ENCODE peak calls at places on chromosomes 7 and 10, in eight cellular contexts. Q, S, P, C, B, G, V and M are unnamed samples.

GRCh38 chr7:35355911-35356310 is 102.0 kb upstream of the TBX20 start:
- DNase-seq in V (no peak), P (no peak), S (no peak), B (no peak), C (no peak), G (no peak), Q (no peak), M (no peak)

GRCh38 chr10:30671011-30671616 is 41.6 kb upstream of the LYZL2 start:
- DNase-seq in Q (peak; percentile 69), B (peak; percentile 88), C (peak; percentile 75), P (peak; percentile 59), G (peak; percentile 32), S (no peak), V (no peak), M (peak; percentile 72)

GRCh38 chr7:88344956-88345832 is 38.5 kb upstream of the STEAP4 start:
- DNase-seq in P (no peak), V (peak; percentile 41), C (peak; percentile 0), B (peak; percentile 30), Q (peak; percentile 35), S (peak; percentile 35), G (peak; percentile 45), M (peak; percentile 39)

GRCh38 chr7:3805151-3805550 is 504.1 kb downstream of the SDK1 start:
- DNase-seq in C (no peak), S (no peak), G (no peak), V (no peak), B (peak; percentile 71), P (no peak), Q (no peak), M (peak; percentile 10)

GRCh38 chr7:101927389-101928306 is 110.2 kb downstream of the CUX1 start:
- DNase-seq in B (peak; percentile 29), V (no peak), P (no peak), G (no peak), Q (no peak), C (no peak), S (no peak), M (no peak)

GRCh38 chr10:79420974-79421688 is 24.3 kb downstream of the ZCCHC24 start:
- DNase-seq in B (no peak), G (no peak), V (no peak), C (no peak), S (no peak), Q (no peak), P (no peak), M (no peak)

GRCh38 chr7:35727571-35727970 is 32.6 kb upstream of the HERPUD2 start:
- DNase-seq in S (no peak), V (no peak), C (no peak), Q (peak; percentile 87), B (no peak), P (no peak), G (no peak), M (peak; percentile 67)

GRCh38 chr10:114389429-114389828 is 14.9 kb downstream of the AFAP1L2 start:
- DNase-seq in G (peak; percentile 51), P (no peak), C (no peak), B (peak; percentile 54), Q (no peak), V (peak; percentile 45), S (no peak), M (peak; percentile 49)

GRCh38 chr7:128840326-128841170 is 10.3 kb downstream of the FLNC start:
- DNase-seq in V (no peak), G (no peak), C (no peak), Q (no peak), S (no peak), P (no peak), B (no peak), M (no peak)

GRCh38 chr10:82288461-82288881 is 413.5 kb downstream of the NRG3 start:
- DNase-seq in V (no peak), Q (no peak), B (peak; percentile 72), C (no peak), P (peak; percentile 4), G (no peak), S (no peak), M (no peak)

GRCh38 chr10:50788951-50789904 is 49.5 kb downstream of the ASAH2B start:
- DNase-seq in Q (peak; percentile 8), G (no peak), S (no peak), P (no peak), B (peak; percentile 74), V (no peak), C (peak; percentile 1), M (peak; percentile 39)

GRCh38 chr10:25725917-25726716 is 207.9 kb upstream of the MYO3A start:
- DNase-seq in Q (peak; percentile 55), P (no peak), B (peak; percentile 74), G (no peak), V (no peak), C (no peak), S (no peak), M (peak; percentile 59)

GRCh38 chr10:73907841-73908517 is 3.0 kb upstream of the PLAU start:
- DNase-seq in B (peak; percentile 57), P (no peak), S (no peak), V (no peak), C (no peak), Q (no peak), G (peak; percentile 65), M (peak; percentile 36)

GRCh38 chr7:66921918-66922486 is 977 bp downstream of the TMEM248 start:
- DNase-seq in C (no peak), S (no peak), G (no peak), P (no peak), Q (peak; percentile 56), V (no peak), B (no peak), M (peak; percentile 22)

GRCh38 chr10:76297787-76298281 is 866.4 kb downstream of the LRMDA start:
- DNase-seq in C (no peak), P (no peak), G (no peak), B (no peak), S (no peak), V (peak; percentile 57), Q (no peak), M (no peak)

GRCh38 chr7:107879400-107880035 is 11.5 kb upstream of the DLD start:
- DNase-seq in B (peak; percentile 76), P (no peak), G (no peak), S (no peak), C (no peak), V (peak; percentile 59), Q (peak; percentile 46), M (peak; percentile 83)

GRCh38 chr10:33008499-33009243 is 50.6 kb upstream of the ITGB1 start:
- DNase-seq in B (peak; percentile 91), S (no peak), C (peak; percentile 81), Q (peak; percentile 79), V (peak; percentile 65), G (peak; percentile 59), P (no peak), M (peak; percentile 82)

DNA sequence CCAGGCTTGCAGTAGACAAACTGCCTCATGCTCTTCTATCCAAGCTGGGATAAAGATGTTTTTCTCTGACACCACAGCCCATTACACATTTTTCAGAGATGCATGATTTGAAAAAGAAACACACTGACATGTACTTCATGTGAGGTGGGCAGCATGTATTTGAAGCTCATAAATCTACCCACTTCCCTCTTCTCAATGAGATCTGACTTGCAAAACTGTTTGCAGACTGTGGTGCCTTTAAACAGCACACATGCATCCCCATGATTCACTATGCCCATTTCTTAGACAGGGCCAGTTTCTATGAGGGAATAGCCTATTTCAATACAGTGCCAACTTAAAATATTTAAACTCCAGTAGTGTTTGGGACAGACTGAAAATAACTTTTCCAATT is 109.8 kb downstream of the GLI3 start:
- DNase-seq in Q (no peak), P (no peak), S (no peak), C (no peak), G (no peak), V (no peak), B (no peak), M (no peak)
- TF ChIP-seq CTCF in Q (no peak), P (no peak), S (no peak), C (no peak), G (no peak), V (no peak), B (no peak), M (no peak)

GRCh38 chr10:49290131-49290530 is 8.8 kb upstream of the C10orf71 start:
- DNase-seq in C (no peak), Q (no peak), G (no peak), S (no peak), V (no peak), B (no peak), P (no peak), M (no peak)

GRCh38 chr10:49286686-49287085 is 12.3 kb upstream of the C10orf71 start:
- DNase-seq in S (no peak), B (no peak), C (no peak), G (no peak), V (peak; percentile 10), Q (no peak), P (no peak), M (no peak)

GRCh38 chr10:49288341-49289065 is 10.5 kb upstream of the C10orf71 start:
- DNase-seq in C (no peak), V (no peak), Q (no peak), B (no peak), G (no peak), P (no peak), S (no peak), M (no peak)

GRCh38 chr10:49289480-49289879 is 9.5 kb upstream of the C10orf71 start:
- DNase-seq in C (no peak), S (no peak), V (no peak), Q (no peak), P (no peak), B (no peak), G (no peak), M (no peak)

GRCh38 chr10:49287689-49288340 is 11.2 kb upstream of the C10orf71 start:
- DNase-seq in V (peak; percentile 17), S (no peak), G (no peak), B (no peak), Q (no peak), C (no peak), P (no peak), M (no peak)
- H3K4me3 ChIP-seq in V (no peak overlapping the region), S (no peak overlapping the region), G (no peak overlapping the region), B (no peak overlapping the region), Q (no peak overlapping the region), C (no peak overlapping the region), P (no peak overlapping the region), M (no peak overlapping the region)

GRCh38 chr10:21497177-21497807 is 28.2 kb downstream of the SKIDA1 start:
- DNase-seq in C (no peak), P (no peak), V (peak; percentile 94), B (peak; percentile 82), Q (peak; percentile 29), G (peak; percentile 96), S (peak; percentile 73), M (peak; percentile 73)

GRCh38 chr10:21495002-21495685 is 30.3 kb downstream of the SKIDA1 start:
- DNase-seq in V (no peak), C (no peak), Q (no peak), B (peak; percentile 51), G (peak; percentile 19), S (no peak), P (no peak), M (peak; percentile 18)

GRCh38 chr10:21498416-21498815 is 27.1 kb downstream of the SKIDA1 start:
- DNase-seq in V (no peak), Q (no peak), S (no peak), P (no peak), C (no peak), B (no peak), G (no peak), M (no peak)

GRCh38 chr10:21495686-21496284 is 29.7 kb downstream of the SKIDA1 start:
- DNase-seq in G (peak; percentile 84), Q (peak; percentile 92), B (peak; percentile 92), P (no peak), S (peak; percentile 79), V (peak; percentile 87), C (no peak), M (peak; percentile 57)

GRCh38 chr10:21496285-21497176 is 29.0 kb downstream of the SKIDA1 start:
- DNase-seq in C (no peak), Q (peak; percentile 69), V (peak; percentile 34), G (peak; percentile 54), B (peak; percentile 40), S (no peak), P (no peak), M (peak; percentile 18)
- TF ChIP-seq CTCF in C (peak; percentile 41), Q (peak; percentile 56), V (no peak), G (no peak), B (peak; percentile 34), S (peak; percentile 43), P (peak; percentile 51), M (peak; percentile 52)

GRCh38 chr10:120949511-120950102 is 98.4 kb downstream of the WDR11 start:
- DNase-seq in B (no peak), G (no peak), Q (no peak), V (no peak), C (no peak), S (no peak), P (no peak), M (no peak)
- H3K4me3 ChIP-seq in B (peak overlapping the region; percentile 54), G (no peak overlapping the region), Q (no peak overlapping the region), V (peak overlapping the region; percentile 31), C (peak overlapping the region; percentile 55), S (peak overlapping the region; percentile 50), P (peak overlapping the region; percentile 40), M (no peak overlapping the region)